ENCODE peak calls at places on chromosome 3, in five cellular contexts. Y is posterior vena cava, H is memory B cell, S is NCI-H146, B is GM12865. P is an unnamed sample.

GRCh38 chr3:196660381-196661166 is 21.1 kb downstream of the NRROS start:
- DNase-seq in Y (peak), H (no peak), S (peak), B (no peak), P (no peak)

GRCh38 chr3:179016979-179017670 is 54.5 kb downstream of the ZMAT3 start:
- DNase-seq in Y (no peak), H (peak), S (no peak), B (peak), P (peak)

GRCh38 chr3:129442486-129442885 is 2.5 kb downstream of the IFT122 start:
- DNase-seq in Y (no peak), H (no peak), S (no peak), B (no peak), P (no peak)

GRCh38 chr3:131714585-131715220 is 211.9 kb upstream of the MRPL3 start:
- DNase-seq in Y (no peak), H (no peak), S (no peak), B (peak), P (no peak)

GRCh38 chr3:172150268-172150667 is 110.9 kb downstream of the FNDC3B start:
- DNase-seq in Y (no peak), H (no peak), S (no peak), B (no peak), P (no peak)

GRCh38 chr3:34065901-34066300 is 267.5 kb downstream of the PDCD6IP start:
- DNase-seq in Y (no peak), H (no peak), S (no peak), B (no peak), P (no peak)

GRCh38 chr3:192700885-192701284 is 26.5 kb downstream of the FGF12 start:
- DNase-seq in Y (no peak), H (no peak), S (no peak), B (no peak), P (no peak)

GRCh38 chr3:4748701-4749378 is 230.4 kb upstream of the BHLHE40 start:
- DNase-seq in Y (no peak), H (no peak), S (no peak), B (peak), P (peak)

GRCh38 chr3:146882206-146882605 is 277.1 kb upstream of the PLSCR5 start:
- DNase-seq in Y (no peak), H (no peak), S (no peak), B (no peak), P (no peak)

GRCh38 chr3:184325715-184326114 is 11.3 kb downstream of the EIF4G1 start:
- DNase-seq in Y (no peak), H (no peak), S (no peak), B (no peak), P (no peak)

GRCh38 chr3:109729111-109729510 is 391.8 kb upstream of the DPPA4 start:
- DNase-seq in Y (no peak), H (no peak), S (no peak), B (no peak), P (no peak)

GRCh38 chr3:127316685-127317084 is 28.8 kb upstream of the PRR20G start:
- DNase-seq in Y (no peak), H (no peak), S (no peak), B (no peak), P (no peak)

GRCh38 chr3:98602078-98602678 is 8.8 kb upstream of the CPOX start:
- DNase-seq in Y (no peak), H (peak), S (peak), B (peak), P (peak)

GRCh38 chr3:140748171-140748570 is 70.3 kb downstream of the TRIM42 start:
- DNase-seq in Y (no peak), H (no peak), S (no peak), B (no peak), P (no peak)

GRCh38 chr3:134105876-134106556 is 76.3 kb upstream of the SLCO2A1 start:
- DNase-seq in Y (no peak), H (no peak), S (no peak), B (no peak), P (no peak)